ENCODE peak calls at places on chromosomes 5 and 9, in ten cellular contexts. N is AG04450, T is body of pancreas, I is AG09319, K is fibroblast of the aortic adventitia, H is left lung, Z is cardiac fibroblast, B is pancreas, L is adrenal gland, W is Panc1. F is an unnamed sample.

GRCh38 chr5:153256-153655 is 38.0 kb upstream of the LRRC14B start:
- DNase-seq in L (no peak), T (no peak), I (no peak), W (no peak), K (no peak), Z (no peak), B (no peak), H (no peak), N (no peak), F (no peak)

GRCh38 chr9:16884373-16884772 is 13.9 kb upstream of the BNC2 start:
- DNase-seq in T (no peak), H (no peak), W (no peak), Z (no peak), N (no peak), K (no peak), I (no peak), B (no peak), L (no peak), F (no peak)

GRCh38 chr9:128632486-128632885 is 24.2 kb downstream of the DYNC2I2 start:
- DNase-seq in N (no peak), B (no peak), K (no peak), I (no peak), T (no peak), W (no peak), Z (no peak), L (peak), H (peak), F (peak)

GRCh38 chr5:36395260-36395659 is 93.6 kb upstream of the RANBP3L start:
- DNase-seq in T (no peak), B (no peak), L (no peak), N (no peak), W (no peak), Z (no peak), K (no peak), H (no peak), I (no peak), F (no peak)

GRCh38 chr9:2243666-2244555 is 228.8 kb downstream of the SMARCA2 start:
- DNase-seq in H (no peak), Z (peak), W (no peak), L (no peak), T (no peak), K (peak), N (no peak), B (no peak), I (no peak), F (no peak)

GRCh38 chr9:128913995-128914772 is 6.6 kb upstream of the PHYHD1 start:
- DNase-seq in W (no peak), L (no peak), K (no peak), B (no peak), I (no peak), T (no peak), N (no peak), Z (no peak), H (no peak), F (no peak)

GRCh38 chr9:86652696-86653095 is 294.6 kb downstream of the GAS1 start:
- DNase-seq in I (no peak), N (no peak), T (no peak), B (no peak), W (no peak), H (no peak), K (peak), L (no peak), Z (no peak), F (no peak)

GRCh38 chr5:153050496-153051179 is 439.8 kb upstream of the GRIA1 start:
- DNase-seq in K (no peak), B (no peak), Z (no peak), H (no peak), W (no peak), T (no peak), L (no peak), I (no peak), N (no peak), F (no peak)

GRCh38 chr9:98231770-98232478 is 23.5 kb downstream of the TBC1D2 start:
- DNase-seq in B (no peak), T (no peak), I (peak), Z (peak), L (peak), W (no peak), N (peak), K (peak), H (no peak), F (no peak)

GRCh38 chr9:137192859-137193258 is 4.4 kb downstream of the SSNA1 start:
- DNase-seq in T (no peak), Z (no peak), K (no peak), L (no peak), H (no peak), B (no peak), N (no peak), I (no peak), W (no peak), F (no peak)

GRCh38 chr5:34751807-34752736 is 86.9 kb upstream of the TTC23L start:
- DNase-seq in I (no peak), Z (peak), N (no peak), T (peak), L (no peak), W (no peak), K (no peak), H (no peak), B (no peak), F (no peak)

GRCh38 chr5:15550502-15551115 is 50.6 kb downstream of the FBXL7 start:
- DNase-seq in L (no peak), H (no peak), T (no peak), B (no peak), N (no peak), I (no peak), W (no peak), K (peak), Z (peak), F (no peak)

GRCh38 chr9:20835364-20836286 is 151.6 kb downstream of the FOCAD start:
- DNase-seq in I (no peak), B (peak), N (no peak), W (no peak), H (no peak), K (no peak), L (peak), Z (peak), T (peak), F (no peak)

GRCh38 chr5:5492087-5492933 is 69.8 kb downstream of the ICE1 start:
- DNase-seq in H (no peak), T (no peak), N (no peak), Z (peak), I (peak), W (peak), B (peak), K (peak), L (peak), F (peak)

GRCh38 chr9:37191403-37192089 is 71.2 kb downstream of the ZCCHC7 start:
- DNase-seq in L (no peak), N (no peak), T (no peak), H (no peak), W (no peak), K (no peak), B (no peak), Z (no peak), I (no peak), F (no peak)

GRCh38 chr9:124242331-124243194 is 15.2 kb upstream of the NEK6 start:
- DNase-seq in N (no peak), T (peak), I (no peak), W (no peak), Z (peak), H (no peak), L (no peak), B (no peak), K (peak), F (no peak)

GRCh38 chr9:135239100-135239768 is 151.8 kb downstream of the OLFM1 start:
- DNase-seq in L (no peak), H (peak), Z (no peak), B (no peak), K (no peak), I (no peak), T (no peak), N (no peak), W (no peak), F (no peak)

GRCh38 chr9:133717113-133718031 is 20.8 kb downstream of the SARDH start:
- DNase-seq in L (no peak), H (peak), K (no peak), Z (no peak), W (no peak), N (no peak), I (no peak), B (no peak), T (no peak), F (no peak)

GRCh38 chr9:91151014-91151740 is 210.5 kb downstream of the AUH start:
- DNase-seq in I (peak), K (peak), B (no peak), L (no peak), N (no peak), T (no peak), H (no peak), W (no peak), Z (peak), F (no peak)

GRCh38 chr5:13830536-13830935 is 114.0 kb downstream of the DNAH5 start:
- DNase-seq in L (no peak), I (no peak), B (no peak), N (no peak), Z (no peak), K (no peak), W (no peak), T (no peak), H (no peak), F (no peak)

GRCh38 chr5:65213921-65214525 is 267.7 kb downstream of the ADAMTS6 start:
- DNase-seq in K (peak), B (peak), T (peak), I (no peak), W (no peak), Z (peak), N (no peak), L (no peak), H (no peak), F (no peak)

GRCh38 chr9:27528278-27528885 is 1.2 kb downstream of the MOB3B start:
- DNase-seq in K (peak), T (peak), N (no peak), B (peak), I (no peak), L (peak), H (peak), Z (peak), W (no peak), F (peak)

GRCh38 chr9:132210472-132211145 is 48.8 kb downstream of the NTNG2 start:
- DNase-seq in B (no peak), W (no peak), L (no peak), Z (no peak), N (peak), K (peak), I (no peak), T (no peak), H (peak), F (no peak)

DNA sequence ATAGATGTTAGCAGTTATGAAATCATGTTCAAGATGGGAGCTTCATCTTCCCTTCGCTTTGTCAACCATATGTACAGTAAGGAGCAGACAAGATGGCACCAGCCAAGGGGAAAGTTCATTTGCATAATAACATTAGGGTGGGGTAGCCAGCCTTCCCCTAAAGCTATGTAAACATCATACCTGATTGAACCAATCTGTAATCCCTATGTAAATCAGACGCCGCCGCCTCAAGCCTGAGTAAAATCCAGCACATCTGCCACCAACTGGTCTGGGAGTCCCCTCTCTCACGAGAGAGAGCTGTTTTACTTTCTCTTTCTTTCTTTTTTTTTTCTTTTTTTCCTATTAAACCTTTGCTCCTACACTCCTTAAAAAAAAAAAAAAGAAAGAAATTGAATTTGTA is 30.8 kb upstream of the REEP2 start:
- DNase-seq in H (no peak), T (no peak), I (no peak), B (no peak), K (no peak), L (no peak), Z (no peak), W (no peak), N (no peak), F (no peak)
- TF ChIP-seq CTCF in H (no peak), T (no peak), I (no peak), B (no peak), K (no peak), L (no peak), Z (no peak), W (no peak), N (no peak), F (no peak)

GRCh38 chr5:38420691-38421395 is 135.6 kb downstream of the LIFR start:
- DNase-seq in T (peak), W (peak), H (no peak), N (peak), K (peak), I (no peak), Z (peak), B (peak), L (peak), F (no peak)

GRCh38 chr5:38423536-38424178 is 132.8 kb downstream of the LIFR start:
- DNase-seq in N (no peak), L (no peak), B (no peak), W (no peak), H (no peak), T (no peak), Z (no peak), I (no peak), K (no peak), F (no peak)

GRCh38 chr5:38424237-38425080 is 132.0 kb downstream of the LIFR start:
- DNase-seq in N (no peak), H (no peak), B (no peak), T (no peak), W (no peak), L (no peak), I (no peak), Z (no peak), K (no peak), F (no peak)

GRCh38 chr5:38420246-38420645 is 136.2 kb downstream of the LIFR start:
- DNase-seq in Z (no peak), I (no peak), B (no peak), L (no peak), W (no peak), H (no peak), N (no peak), K (peak), T (no peak), F (no peak)

GRCh38 chr5:38422622-38423021 is 133.8 kb downstream of the LIFR start:
- DNase-seq in H (no peak), W (no peak), I (no peak), T (no peak), K (no peak), L (no peak), B (no peak), Z (no peak), N (no peak), F (no peak)
- TF ChIP-seq CTCF in H (no peak), W (no peak), I (no peak), T (no peak), K (no peak), L (no peak), B (no peak), Z (no peak), N (no peak), F (no peak)

GRCh38 chr9:71490810-71491209 is 277.5 kb downstream of the CEMIP2 start:
- DNase-seq in N (no peak), L (no peak), K (no peak), T (no peak), H (no peak), I (no peak), W (no peak), Z (no peak), B (no peak), F (no peak)
- TF ChIP-seq CTCF in N (peak), L (no peak), K (no peak), T (no peak), H (no peak), I (peak), W (peak), Z (peak), B (no peak), F (no peak)

GRCh38 chr5:150561192-150561512 is 53.2 kb downstream of the NDST1 start:
- DNase-seq in H (no peak), T (no peak), L (no peak), Z (no peak), W (no peak), N (no peak), K (no peak), I (no peak), B (no peak), F (no peak)
- TF ChIP-seq CTCF in H (no peak), T (no peak), L (no peak), Z (no peak), W (peak), N (no peak), K (no peak), I (no peak), B (no peak), F (no peak)

GRCh38 chr5:177456591-177456964 is 10.0 kb downstream of the PRR7 start:
- DNase-seq in L (no peak), T (no peak), I (no peak), N (no peak), H (no peak), W (no peak), Z (no peak), B (peak), K (no peak), F (peak)
- TF ChIP-seq CTCF in L (no peak), T (no peak), I (no peak), N (no peak), H (no peak), W (peak), Z (no peak), B (no peak), K (no peak), F (no peak)

GRCh38 chr9:71981944-71982343 is 70.5 kb downstream of the C9orf85 start:
- DNase-seq in Z (no peak), T (no peak), N (no peak), K (no peak), W (no peak), H (no peak), L (no peak), B (no peak), I (no peak), F (no peak)

GRCh38 chr9:71986860-71987259 is 73.6 kb downstream of the C9orf57 start:
- DNase-seq in K (no peak), Z (no peak), T (no peak), I (no peak), B (no peak), L (no peak), N (no peak), H (no peak), W (no peak), F (no peak)

GRCh38 chr9:71987471-71988371 is 72.7 kb downstream of the C9orf57 start:
- DNase-seq in N (no peak), T (no peak), I (no peak), W (no peak), Z (peak), B (no peak), K (peak), H (no peak), L (no peak), F (no peak)

GRCh38 chr9:71984388-71985069 is 73.1 kb downstream of the C9orf85 start:
- DNase-seq in B (no peak), K (peak), L (no peak), Z (peak), T (no peak), N (peak), H (no peak), I (peak), W (no peak), F (no peak)

DNA sequence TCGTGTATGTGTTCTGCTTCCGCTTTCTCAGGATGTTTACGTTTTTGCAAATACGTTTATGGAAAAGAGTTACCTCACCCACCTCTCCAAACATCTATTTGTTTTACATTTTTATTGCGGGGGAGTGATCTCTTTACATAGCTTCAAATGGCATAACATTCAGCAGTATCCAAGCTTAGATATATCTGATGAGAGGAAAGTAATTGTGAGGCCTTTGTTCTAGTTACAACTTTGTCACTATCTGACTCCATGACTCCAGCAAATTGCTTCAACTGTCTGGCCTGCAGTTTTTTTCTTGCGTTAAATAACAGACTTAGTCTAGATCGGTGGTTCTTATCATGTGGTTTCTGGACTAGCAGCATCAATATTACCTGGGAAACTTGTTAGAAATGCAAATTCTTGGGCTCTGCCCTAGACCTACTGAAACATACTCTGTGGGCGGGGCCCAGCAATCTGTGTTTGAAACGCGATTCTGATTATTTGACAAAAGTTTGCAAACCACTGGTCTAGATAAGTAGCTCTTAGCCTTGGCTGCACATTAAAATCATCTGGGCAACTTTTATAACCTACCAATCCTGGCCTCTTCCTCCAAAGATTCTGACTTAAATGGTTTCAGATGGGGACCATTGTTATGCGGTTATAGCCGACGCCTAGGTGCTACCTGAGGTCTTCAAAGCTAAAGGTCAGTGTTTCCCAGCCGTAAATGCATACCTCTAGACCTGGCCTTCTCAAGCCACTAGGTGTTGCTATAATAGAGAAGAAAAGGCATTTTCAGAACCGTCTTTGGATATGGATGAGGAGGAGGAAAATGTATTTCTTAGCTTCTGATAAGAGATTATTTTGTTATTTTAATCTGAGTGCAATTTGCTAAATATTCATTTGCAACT is 73.9 kb downstream of the C9orf85 start:
- DNase-seq in B (no peak), I (no peak), L (no peak), Z (no peak), T (no peak), W (no peak), H (no peak), N (no peak), K (no peak), F (no peak)
- TF ChIP-seq CTCF in B (no peak), I (no peak), L (no peak), Z (no peak), T (no peak), W (peak), H (no peak), N (no peak), K (no peak), F (no peak)

GRCh38 chr5:148012806-148013205 is 51.0 kb upstream of the SPINK5 start:
- DNase-seq in T (no peak), Z (no peak), B (no peak), K (no peak), W (no peak), N (no peak), I (no peak), L (no peak), H (no peak), F (no peak)
- TF ChIP-seq CTCF in T (no peak), Z (no peak), B (no peak), K (no peak), W (no peak), N (no peak), I (no peak), L (no peak), H (no peak), F (no peak)

GRCh38 chr5:57094753-57095683 is 78.8 kb upstream of the GPBP1 start:
- DNase-seq in T (peak), B (no peak), H (no peak), I (no peak), W (no peak), K (no peak), Z (peak), L (no peak), N (no peak), F (peak)
- TF ChIP-seq CTCF in T (no peak), B (no peak), H (no peak), I (peak), W (peak), K (peak), Z (no peak), L (no peak), N (peak), F (peak)

GRCh38 chr9:107539427-107540154 is 50.0 kb upstream of the KLF4 start:
- DNase-seq in B (no peak), T (no peak), L (no peak), Z (no peak), I (no peak), H (no peak), N (no peak), K (peak), W (no peak), F (no peak)
- TF ChIP-seq CTCF in B (no peak), T (no peak), L (no peak), Z (peak), I (no peak), H (no peak), N (no peak), K (no peak), W (no peak), F (no peak)

F was measured in mucosa of descending colon.